ENCODE peak calls at places on chromosomes 11 and 22, in seven cellular contexts. One of them, this sample, is unnamed.
A peak's percentile ranks its signal among the peaks of the same experiment; 100 is the strongest.

GRCh38 chr11:94511932-94512781 is at the start of gene C11orf97:
- DNase-seq in fibroblast of lung: peak; percentile 42
- DNase-seq in dorsolateral prefrontal cortex: peak; percentile 75
- DNase-seq in WERI-Rb-1: peak; percentile 64
- DNase-seq in bronchial epithelial cell: no peak
- DNase-seq in neural progenitor cell: peak; percentile 90
- DNase-seq in colonic mucosa: peak; percentile 63
- DNase-seq in this sample: peak; percentile 43

GRCh38 chr11:14974723-14975587 is 2.8 kb upstream of the CALCA start:
- DNase-seq in dorsolateral prefrontal cortex: no peak
- DNase-seq in fibroblast of lung: peak; percentile 56
- DNase-seq in colonic mucosa: peak; percentile 55
- DNase-seq in neural progenitor cell: peak; percentile 84
- DNase-seq in bronchial epithelial cell: peak; percentile 62
- DNase-seq in WERI-Rb-1: peak; percentile 52
- DNase-seq in this sample: peak; percentile 59

GRCh38 chr11:15258433-15259350 is 144.0 kb downstream of the INSC start:
- DNase-seq in fibroblast of lung: peak; percentile 66
- DNase-seq in neural progenitor cell: peak; percentile 37
- DNase-seq in bronchial epithelial cell: peak; percentile 53
- DNase-seq in dorsolateral prefrontal cortex: no peak
- DNase-seq in colonic mucosa: peak; percentile 22
- DNase-seq in WERI-Rb-1: peak; percentile 34
- DNase-seq in this sample: no peak

GRCh38 chr11:68890490-68891231 is 13.0 kb downstream of the MRPL21 start:
- DNase-seq in fibroblast of lung: peak; percentile 73
- DNase-seq in WERI-Rb-1: no peak
- DNase-seq in neural progenitor cell: no peak
- DNase-seq in colonic mucosa: peak; percentile 36
- DNase-seq in bronchial epithelial cell: no peak
- DNase-seq in dorsolateral prefrontal cortex: peak; percentile 63
- DNase-seq in this sample: no peak

GRCh38 chr22:35523167-35523928 is 17.3 kb upstream of the RASD2 start:
- DNase-seq in dorsolateral prefrontal cortex: no peak
- DNase-seq in bronchial epithelial cell: no peak
- DNase-seq in neural progenitor cell: no peak
- DNase-seq in fibroblast of lung: no peak
- DNase-seq in WERI-Rb-1: peak; percentile 49
- DNase-seq in colonic mucosa: peak; percentile 35
- DNase-seq in this sample: no peak

GRCh38 chr11:67072295-67072694 is 15.6 kb downstream of the RHOD start:
- DNase-seq in dorsolateral prefrontal cortex: no peak
- DNase-seq in bronchial epithelial cell: no peak
- DNase-seq in colonic mucosa: no peak
- DNase-seq in WERI-Rb-1: no peak
- DNase-seq in neural progenitor cell: no peak
- DNase-seq in fibroblast of lung: no peak
- DNase-seq in this sample: no peak

GRCh38 chr11:22079133-22079847 is 113.6 kb upstream of the ANO5 start:
- DNase-seq in fibroblast of lung: no peak
- DNase-seq in neural progenitor cell: no peak
- DNase-seq in colonic mucosa: no peak
- DNase-seq in WERI-Rb-1: no peak
- DNase-seq in dorsolateral prefrontal cortex: no peak
- DNase-seq in bronchial epithelial cell: peak; percentile 19
- DNase-seq in this sample: no peak

GRCh38 chr11:115208808-115209259 is 295.4 kb downstream of the CADM1 start:
- DNase-seq in dorsolateral prefrontal cortex: no peak
- DNase-seq in neural progenitor cell: no peak
- DNase-seq in colonic mucosa: no peak
- DNase-seq in bronchial epithelial cell: peak; percentile 28
- DNase-seq in WERI-Rb-1: no peak
- DNase-seq in fibroblast of lung: no peak
- DNase-seq in this sample: no peak

GRCh38 chr11:6617315-6617781 is 1.9 kb downstream of the TPP1 start:
- DNase-seq in dorsolateral prefrontal cortex: no peak
- DNase-seq in neural progenitor cell: no peak
- DNase-seq in bronchial epithelial cell: no peak
- DNase-seq in colonic mucosa: no peak
- DNase-seq in WERI-Rb-1: no peak
- DNase-seq in fibroblast of lung: no peak
- DNase-seq in this sample: no peak

GRCh38 chr11:67316882-67317364 is 13.6 kb downstream of the SSH3 start:
- DNase-seq in bronchial epithelial cell: peak; percentile 55
- DNase-seq in colonic mucosa: no peak
- DNase-seq in fibroblast of lung: peak; percentile 64
- DNase-seq in neural progenitor cell: no peak
- DNase-seq in WERI-Rb-1: no peak
- DNase-seq in dorsolateral prefrontal cortex: no peak
- DNase-seq in this sample: no peak

DNA sequence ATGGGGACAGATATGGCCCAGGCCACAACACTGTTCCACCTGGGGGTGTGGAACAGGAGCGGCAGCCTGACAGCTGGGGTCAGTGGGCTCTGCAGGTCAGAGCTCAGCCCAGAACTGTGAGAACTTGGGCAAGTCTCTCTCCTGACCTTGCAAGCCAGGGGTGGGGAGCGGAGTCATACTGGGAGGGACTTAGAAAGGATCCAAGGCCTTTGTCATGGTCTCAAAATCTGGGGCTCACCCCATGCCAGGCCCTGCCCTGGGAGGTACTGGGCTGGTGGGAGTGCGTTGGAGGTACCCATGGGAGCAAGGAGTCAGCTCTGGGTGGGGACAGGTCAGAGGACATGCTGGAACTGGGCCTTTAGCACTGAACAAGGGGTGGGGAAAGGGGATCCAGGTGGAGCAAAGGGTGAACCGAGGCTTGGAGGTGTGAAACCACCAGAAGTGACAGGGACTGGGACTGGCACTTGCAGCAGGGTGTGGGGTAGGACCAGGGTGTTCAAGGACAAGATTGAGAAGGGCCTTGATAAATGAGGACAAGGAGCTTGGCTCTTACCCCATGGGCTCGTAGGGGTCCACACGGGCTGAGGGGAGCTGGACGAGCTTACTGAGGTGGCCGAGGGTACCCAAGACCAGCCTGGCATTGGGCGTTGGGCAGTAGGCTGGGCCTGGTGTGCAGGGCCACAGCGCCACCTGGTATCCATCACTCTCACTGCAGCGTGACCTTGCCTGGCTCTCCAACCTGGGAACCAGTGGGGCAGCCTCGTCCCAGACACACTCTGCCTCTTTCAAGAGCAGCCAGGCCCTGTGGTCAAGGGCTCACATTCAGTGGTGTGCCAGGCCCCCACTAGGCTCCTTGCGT is 7.4 kb upstream of the PMM1 start:
- DNase-seq in fibroblast of lung: peak; percentile 60
- DNase-seq in colonic mucosa: peak; percentile 57
- DNase-seq in WERI-Rb-1: peak; percentile 63
- DNase-seq in dorsolateral prefrontal cortex: peak; percentile 76
- DNase-seq in neural progenitor cell: peak; percentile 69
- DNase-seq in bronchial epithelial cell: peak; percentile 57
- DNase-seq in this sample: peak; percentile 56
- TF ChIP-seq CTCF in fibroblast of lung: peak; percentile 73
- TF ChIP-seq CTCF in colonic mucosa: peak; percentile 65
- TF ChIP-seq CTCF in WERI-Rb-1: peak; percentile 98
- TF ChIP-seq CTCF in dorsolateral prefrontal cortex: peak; percentile 77
- TF ChIP-seq CTCF in neural progenitor cell: peak; percentile 83
- TF ChIP-seq CTCF in bronchial epithelial cell: peak; percentile 96
- TF ChIP-seq CTCF in this sample: peak; percentile 65

GRCh38 chr11:72216638-72217037 is at the start of gene FOLR2:
- DNase-seq in fibroblast of lung: no peak
- DNase-seq in WERI-Rb-1: no peak
- DNase-seq in neural progenitor cell: no peak
- DNase-seq in colonic mucosa: no peak
- DNase-seq in dorsolateral prefrontal cortex: no peak
- DNase-seq in bronchial epithelial cell: no peak
- DNase-seq in this sample: no peak
- TF ChIP-seq CTCF in fibroblast of lung: no peak
- TF ChIP-seq CTCF in WERI-Rb-1: no peak
- TF ChIP-seq CTCF in neural progenitor cell: no peak
- TF ChIP-seq CTCF in colonic mucosa: no peak
- TF ChIP-seq CTCF in dorsolateral prefrontal cortex: no peak
- TF ChIP-seq CTCF in bronchial epithelial cell: no peak
- TF ChIP-seq CTCF in this sample: no peak

GRCh38 chr11:119572481-119573424 is 149.8 kb upstream of the THY1 start:
- DNase-seq in WERI-Rb-1: no peak
- DNase-seq in bronchial epithelial cell: peak; percentile 82
- DNase-seq in dorsolateral prefrontal cortex: no peak
- DNase-seq in neural progenitor cell: no peak
- DNase-seq in fibroblast of lung: no peak
- DNase-seq in colonic mucosa: no peak
- DNase-seq in this sample: no peak
- TF ChIP-seq CTCF in WERI-Rb-1: peak; percentile 19
- TF ChIP-seq CTCF in bronchial epithelial cell: no peak
- TF ChIP-seq CTCF in dorsolateral prefrontal cortex: no peak
- TF ChIP-seq CTCF in neural progenitor cell: peak; percentile 19
- TF ChIP-seq CTCF in fibroblast of lung: no peak
- TF ChIP-seq CTCF in colonic mucosa: no peak
- TF ChIP-seq CTCF in this sample: no peak

GRCh38 chr11:2975594-2975993 is 16.5 kb downstream of the NAP1L4 start:
- DNase-seq in dorsolateral prefrontal cortex: peak; percentile 59
- DNase-seq in fibroblast of lung: peak; percentile 55
- DNase-seq in bronchial epithelial cell: peak; percentile 47
- DNase-seq in neural progenitor cell: peak; percentile 45
- DNase-seq in WERI-Rb-1: peak; percentile 43
- DNase-seq in colonic mucosa: no peak
- DNase-seq in this sample: peak; percentile 37
- TF ChIP-seq CTCF in dorsolateral prefrontal cortex: peak; percentile 81
- TF ChIP-seq CTCF in fibroblast of lung: peak; percentile 65
- TF ChIP-seq CTCF in bronchial epithelial cell: peak; percentile 60
- TF ChIP-seq CTCF in neural progenitor cell: peak; percentile 51
- TF ChIP-seq CTCF in WERI-Rb-1: peak; percentile 74
- TF ChIP-seq CTCF in colonic mucosa: peak; percentile 41
- TF ChIP-seq CTCF in this sample: no peak

DNA sequence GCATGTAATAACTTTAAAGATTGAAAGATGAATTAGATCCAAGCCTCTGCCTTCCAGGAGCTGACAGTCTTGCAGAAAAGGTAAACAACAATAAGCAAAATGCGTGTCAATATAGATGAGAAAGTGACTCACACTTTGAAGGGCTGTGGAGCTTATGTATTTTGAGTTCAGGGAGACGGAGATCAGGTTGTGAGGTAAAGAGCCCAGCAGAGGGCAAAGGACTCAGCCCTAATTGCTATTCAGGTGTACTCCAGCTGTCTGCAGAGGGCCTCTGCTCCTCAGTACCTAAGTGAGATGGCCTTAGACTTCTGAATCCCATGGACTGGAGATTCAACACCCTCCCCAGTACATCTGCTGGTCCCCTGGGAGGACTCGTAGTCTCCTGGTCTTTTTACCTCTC is 22.9 kb upstream of the CTR9 start:
- DNase-seq in neural progenitor cell: no peak
- DNase-seq in WERI-Rb-1: no peak
- DNase-seq in dorsolateral prefrontal cortex: no peak
- DNase-seq in colonic mucosa: no peak
- DNase-seq in fibroblast of lung: no peak
- DNase-seq in bronchial epithelial cell: no peak
- DNase-seq in this sample: no peak
- TF ChIP-seq CTCF in neural progenitor cell: no peak
- TF ChIP-seq CTCF in WERI-Rb-1: peak; percentile 10
- TF ChIP-seq CTCF in dorsolateral prefrontal cortex: no peak
- TF ChIP-seq CTCF in colonic mucosa: no peak
- TF ChIP-seq CTCF in fibroblast of lung: no peak
- TF ChIP-seq CTCF in bronchial epithelial cell: no peak
- TF ChIP-seq CTCF in this sample: no peak

DNA sequence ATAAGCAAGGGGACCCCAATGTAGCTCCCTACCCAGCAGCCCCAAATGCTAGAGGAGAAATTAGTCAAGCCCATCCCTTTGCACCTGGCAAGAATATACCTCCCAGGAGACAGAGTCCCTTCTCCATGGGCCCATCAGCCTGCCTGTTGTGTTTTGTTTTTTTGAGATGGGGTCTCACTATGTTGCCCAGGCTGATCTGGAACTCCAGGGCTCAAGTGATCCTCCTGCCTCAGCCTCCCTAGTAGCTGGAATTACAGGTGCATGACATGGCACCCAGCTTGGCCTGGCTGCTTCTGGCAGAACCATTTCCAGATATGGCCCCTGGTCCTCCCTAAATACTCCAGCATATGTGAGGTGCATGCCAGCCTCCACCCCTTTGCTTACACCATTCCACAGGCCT is 22.1 kb downstream of the PDE2A start:
- DNase-seq in fibroblast of lung: no peak
- DNase-seq in colonic mucosa: no peak
- DNase-seq in WERI-Rb-1: no peak
- DNase-seq in bronchial epithelial cell: no peak
- DNase-seq in neural progenitor cell: no peak
- DNase-seq in dorsolateral prefrontal cortex: no peak
- DNase-seq in this sample: no peak
- TF ChIP-seq CTCF in fibroblast of lung: no peak
- TF ChIP-seq CTCF in colonic mucosa: no peak
- TF ChIP-seq CTCF in WERI-Rb-1: no peak
- TF ChIP-seq CTCF in bronchial epithelial cell: no peak
- TF ChIP-seq CTCF in neural progenitor cell: no peak
- TF ChIP-seq CTCF in dorsolateral prefrontal cortex: no peak
- TF ChIP-seq CTCF in this sample: no peak